ENCODE peak calls at places on chromosomes 16 and 17, in eight cellular contexts. R, U, A, D, V, P, N and T are unnamed samples.
A peak's percentile ranks its signal among the peaks of the same experiment; 100 is the strongest.

GRCh38 chr17:35555695-35556094 is 4.9 kb downstream of the SLFN14 start:
- DNase-seq in R (no peak), U (no peak), A (peak; percentile 62), D (peak; percentile 26), V (no peak), P (no peak), N (no peak), T (no peak)

GRCh38 chr17:31294231-31294630 is 2.8 kb downstream of the OMG start:
- DNase-seq in R (no peak), U (no peak), A (no peak), D (no peak), V (no peak), P (no peak), N (no peak), T (no peak)

GRCh38 chr17:63494300-63494928 is 17.6 kb downstream of the ACE start:
- DNase-seq in R (no peak), U (no peak), A (no peak), D (no peak), V (no peak), P (no peak), N (no peak), T (no peak)

GRCh38 chr16:23700509-23700908 is 12.5 kb downstream of the ERN2 start:
- DNase-seq in R (peak; percentile 75), U (no peak), A (peak; percentile 61), D (no peak), V (no peak), P (no peak), N (no peak), T (no peak)

GRCh38 chr17:76906463-76906862 is 38.3 kb downstream of the MGAT5B start:
- DNase-seq in R (no peak), U (no peak), A (no peak), D (no peak), V (no peak), P (no peak), N (no peak), T (no peak)

GRCh38 chr16:71629617-71630016 is 3.6 kb downstream of the MARVELD3 start:
- DNase-seq in R (no peak), U (no peak), A (no peak), D (no peak), V (no peak), P (no peak), N (no peak), T (no peak)

GRCh38 chr16:55622930-55623561 is 32.7 kb upstream of the SLC6A2 start:
- DNase-seq in R (peak; percentile 75), U (no peak), A (peak; percentile 70), D (peak; percentile 30), V (peak; percentile 15), P (peak; percentile 100), N (no peak), T (no peak)

GRCh38 chr16:27455700-27456099 is 53.7 kb downstream of the IL21R start:
- DNase-seq in R (no peak), U (no peak), A (peak; percentile 13), D (no peak), V (no peak), P (no peak), N (peak; percentile 28), T (no peak)

GRCh38 chr16:50644730-50645129 is 36.4 kb downstream of the SNX20 start:
- DNase-seq in R (no peak), U (no peak), A (no peak), D (peak; percentile 61), V (peak; percentile 19), P (no peak), N (no peak), T (no peak)

GRCh38 chr16:4693296-4693955 is at the start of gene NUDT16L1:
- DNase-seq in R (peak; percentile 96), U (peak; percentile 76), A (peak; percentile 97), D (peak; percentile 100), V (peak; percentile 77), P (peak; percentile 89), N (peak; percentile 98), T (peak; percentile 14)

GRCh38 chr16:4693956-4694663 is 748 bp downstream of the NUDT16L1 start:
- DNase-seq in R (no peak), U (no peak), A (peak; percentile 55), D (peak; percentile 89), V (no peak), P (no peak), N (peak; percentile 28), T (no peak)

GRCh38 chr16:4695473-4696171 is 2.3 kb downstream of the NUDT16L1 start:
- DNase-seq in R (no peak), U (no peak), A (no peak), D (no peak), V (no peak), P (no peak), N (no peak), T (no peak)

GRCh38 chr16:4696172-4696904 is 3.0 kb downstream of the NUDT16L1 start:
- DNase-seq in R (no peak), U (no peak), A (no peak), D (peak; percentile 26), V (no peak), P (no peak), N (no peak), T (no peak)

DNA sequence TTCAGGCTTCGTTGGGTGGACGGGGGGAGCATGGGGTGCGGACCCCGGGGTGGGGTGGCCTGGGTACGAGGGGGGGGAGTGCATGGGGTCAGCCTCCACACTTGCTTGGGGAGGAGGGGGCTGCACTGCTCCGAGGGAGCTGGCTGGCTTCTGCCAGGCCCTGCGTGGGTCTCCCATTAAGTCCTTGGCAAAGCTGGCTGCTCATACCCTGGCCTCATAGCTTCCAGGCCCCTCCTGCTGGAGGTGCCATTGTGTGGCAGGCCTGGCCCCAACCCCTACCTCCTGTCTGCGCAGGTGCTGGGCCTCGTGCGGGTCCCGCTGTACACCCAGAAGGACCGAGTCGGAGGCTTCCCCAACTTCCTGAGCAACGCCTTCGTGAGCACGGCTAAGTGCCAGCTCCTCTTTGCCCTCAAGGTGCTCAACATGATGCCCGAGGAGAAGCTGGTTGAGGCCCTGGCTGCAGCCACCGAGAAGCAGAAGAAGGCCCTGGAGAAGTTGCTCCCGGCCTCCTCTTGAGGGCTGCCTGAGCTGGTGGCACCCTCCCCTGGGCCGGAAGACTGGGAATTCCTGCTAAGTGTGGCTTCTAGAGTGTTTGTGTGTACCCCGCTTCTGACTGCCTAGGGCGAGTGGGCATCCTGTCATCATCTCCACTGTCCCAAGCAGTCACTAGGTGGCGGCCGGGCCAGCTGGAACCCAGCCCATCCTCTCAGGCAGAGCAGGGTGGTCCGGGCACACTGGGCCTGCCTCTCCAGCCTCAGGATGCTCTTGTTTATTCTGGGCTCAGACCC is 1.5 kb downstream of the NUDT16L1 start:
- DNase-seq in R (no peak), U (no peak), A (no peak), D (peak; percentile 58), V (no peak), P (no peak), N (no peak), T (no peak)
- H3K27ac ChIP-seq in R (no peak overlapping the region), U (no peak overlapping the region), A (no peak overlapping the region), D (no peak overlapping the region), V (peak overlapping the region; percentile 12), P (no peak overlapping the region), N (no peak overlapping the region), T (peak overlapping the region; percentile 6)

GRCh38 chr17:17073006-17073626 is 30.9 kb downstream of the MPRIP start:
- DNase-seq in R (no peak), U (no peak), A (no peak), D (no peak), V (no peak), P (no peak), N (no peak), T (no peak)

GRCh38 chr17:17071531-17072360 is 29.5 kb downstream of the MPRIP start:
- DNase-seq in R (no peak), U (no peak), A (no peak), D (no peak), V (no peak), P (no peak), N (no peak), T (no peak)

GRCh38 chr17:17075037-17075755 is 32.9 kb downstream of the MPRIP start:
- DNase-seq in R (no peak), U (no peak), A (peak; percentile 52), D (peak; percentile 68), V (no peak), P (no peak), N (peak; percentile 66), T (no peak)

GRCh38 chr17:17072546-17072945 is 30.3 kb downstream of the MPRIP start:
- DNase-seq in R (no peak), U (no peak), A (no peak), D (no peak), V (no peak), P (no peak), N (no peak), T (no peak)

GRCh38 chr17:17073627-17074521 is 31.6 kb downstream of the MPRIP start:
- DNase-seq in R (no peak), U (no peak), A (no peak), D (no peak), V (no peak), P (no peak), N (no peak), T (no peak)
- H3K9ac ChIP-seq in R (no peak overlapping the region), U (no peak overlapping the region), A (no peak overlapping the region), D (no peak overlapping the region), V (no peak overlapping the region), P (no peak overlapping the region), N (no peak overlapping the region), T (no peak overlapping the region)

GRCh38 chr16:8989099-8989878 is 25.6 kb upstream of the USP7 start:
- DNase-seq in R (no peak), U (no peak), A (no peak), D (no peak), V (no peak), P (peak; percentile 88), N (no peak), T (no peak)
- TF ChIP-seq POLR2AphosphoS5 in R (no peak), U (no peak), A (no peak), D (no peak), V (no peak), P (no peak), N (no peak), T (no peak)

DNA sequence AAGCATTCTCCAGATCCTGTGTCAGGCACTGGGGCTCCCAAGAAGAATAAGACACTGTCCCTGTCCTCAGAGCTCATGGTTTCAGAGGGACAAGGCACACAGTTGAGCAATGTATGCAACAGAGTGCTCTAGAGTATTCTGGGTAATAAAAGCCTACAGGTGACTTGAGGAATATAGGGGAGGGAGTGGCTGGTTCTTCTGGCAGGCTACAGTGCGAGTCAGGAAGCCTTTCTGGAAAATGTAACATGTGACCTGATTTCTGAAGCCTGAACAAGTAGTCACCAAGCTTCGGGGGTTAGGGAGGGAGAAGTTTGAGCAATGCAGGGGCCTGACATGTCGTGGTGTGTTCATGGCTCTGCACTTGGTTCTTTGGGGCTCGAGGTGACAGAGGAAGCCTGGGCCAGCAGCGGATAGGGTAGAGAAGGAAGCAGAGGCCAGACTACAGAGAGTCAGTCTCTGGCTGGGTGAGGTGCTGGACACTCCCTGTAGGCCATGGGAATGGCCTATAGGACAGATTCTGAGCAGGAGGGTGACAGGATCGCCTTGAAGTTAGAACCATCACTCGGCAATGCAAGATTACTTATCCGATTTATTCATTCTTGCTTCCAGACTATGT is 16.0 kb upstream of the LRRC75A start:
- DNase-seq in R (no peak), U (no peak), A (no peak), D (no peak), V (no peak), P (no peak), N (no peak), T (no peak)
- H3K27ac ChIP-seq in R (no peak overlapping the region), U (no peak overlapping the region), A (no peak overlapping the region), D (no peak overlapping the region), V (no peak overlapping the region), P (no peak overlapping the region), N (no peak overlapping the region), T (no peak overlapping the region)